ENCODE peak calls at places on chromosome 15, in ten cellular contexts. O is fibroblast of the aortic adventitia; I is right cardiac atrium; C is activated gamma-delta T cell; E is NCI-H2171 treated with DMSO at 0.1 percent for 48 hours; P is germinal center; W is HT1080; R is astrocyte of the spinal cord; H is activated CD4-positive, alpha-beta T cell treated with anti-CD3 and anti-CD28 coated beads for 24 hours; K is D341Med. J is an unnamed sample.

GRCh38 chr15:66580643-66581042 is 14.8 kb upstream of the LCTL start:
- DNase-seq in O (peak; percentile 64), I (peak; percentile 85), C (no peak), E (no peak), P (no peak), W (peak; percentile 46), R (peak; percentile 38), H (no peak), K (no peak), J (no peak)

GRCh38 chr15:62241135-62241770 is 76.2 kb upstream of the C2CD4B start:
- DNase-seq in O (no peak), I (no peak), C (no peak), E (no peak), P (no peak), W (peak; percentile 18), R (no peak), H (no peak), K (peak; percentile 48), J (no peak)

GRCh38 chr15:40829155-40829554 is 647 bp upstream of the PPP1R14D start:
- DNase-seq in O (no peak), I (no peak), C (no peak), E (no peak), P (no peak), W (no peak), R (no peak), H (no peak), K (no peak), J (no peak)

GRCh38 chr15:68580883-68581155 is 2.0 kb downstream of the CORO2B start:
- DNase-seq in O (no peak), I (no peak), C (no peak), E (no peak), P (no peak), W (no peak), R (no peak), H (no peak), K (no peak), J (no peak)

GRCh38 chr15:25087137-25087536 is 132.3 kb downstream of the SNRPN start:
- DNase-seq in O (no peak), I (no peak), C (no peak), E (no peak), P (no peak), W (no peak), R (no peak), H (no peak), K (no peak), J (no peak)

GRCh38 chr15:67813104-67813634 is 12.1 kb upstream of the SKOR1 start:
- DNase-seq in O (no peak), I (no peak), C (no peak), E (no peak), P (no peak), W (no peak), R (no peak), H (no peak), K (no peak), J (no peak)

GRCh38 chr15:42385206-42385979 is 26.1 kb downstream of the CAPN3 start:
- DNase-seq in O (peak; percentile 60), I (no peak), C (no peak), E (no peak), P (peak; percentile 61), W (peak; percentile 48), R (peak; percentile 43), H (no peak), K (peak; percentile 80), J (no peak)

GRCh38 chr15:46848704-46849103 is 868.6 kb upstream of the SEMA6D start:
- DNase-seq in O (no peak), I (no peak), C (no peak), E (no peak), P (no peak), W (peak; percentile 93), R (peak; percentile 71), H (no peak), K (no peak), J (no peak)

GRCh38 chr15:68561146-68561545 is 17.6 kb upstream of the CORO2B start:
- DNase-seq in O (no peak), I (no peak), C (no peak), E (peak; percentile 82), P (no peak), W (no peak), R (no peak), H (no peak), K (no peak), J (no peak)

GRCh38 chr15:62087671-62088360 is 21.0 kb downstream of the C2CD4A start:
- DNase-seq in O (peak; percentile 72), I (no peak), C (no peak), E (no peak), P (no peak), W (no peak), R (peak; percentile 27), H (no peak), K (no peak), J (no peak)

GRCh38 chr15:91214675-91215590 is 114.9 kb downstream of the SV2B start:
- DNase-seq in O (no peak), I (no peak), C (no peak), E (peak; percentile 4), P (no peak), W (no peak), R (no peak), H (no peak), K (no peak), J (no peak)

GRCh38 chr15:79952329-79952728 is 18.7 kb downstream of the BCL2A1 start:
- DNase-seq in O (no peak), I (no peak), C (no peak), E (no peak), P (no peak), W (no peak), R (no peak), H (no peak), K (no peak), J (no peak)

GRCh38 chr15:52183562-52184173 is 7.5 kb downstream of the GNB5 start:
- DNase-seq in O (peak; percentile 60), I (no peak), C (no peak), E (no peak), P (peak; percentile 12), W (peak; percentile 44), R (peak; percentile 37), H (no peak), K (peak; percentile 58), J (no peak)

GRCh38 chr15:39583586-39584265 is 2.8 kb downstream of the THBS1 start:
- DNase-seq in O (peak; percentile 65), I (peak; percentile 42), C (no peak), E (no peak), P (no peak), W (no peak), R (peak; percentile 34), H (no peak), K (peak; percentile 55), J (no peak)

GRCh38 chr15:57184502-57184901 is 191.8 kb upstream of the CGNL1 start:
- DNase-seq in O (no peak), I (no peak), C (no peak), E (no peak), P (no peak), W (no peak), R (no peak), H (no peak), K (no peak), J (no peak)

GRCh38 chr15:69576035-69576526 is 123.5 kb downstream of the RPLP1 start:
- DNase-seq in O (peak; percentile 20), I (peak; percentile 77), C (no peak), E (peak; percentile 62), P (peak; percentile 60), W (peak; percentile 56), R (no peak), H (peak; percentile 49), K (peak; percentile 83), J (peak; percentile 50)

GRCh38 chr15:45884289-45884688 is 249.5 kb downstream of the SQOR start:
- DNase-seq in O (no peak), I (no peak), C (no peak), E (peak; percentile 12), P (no peak), W (no peak), R (no peak), H (no peak), K (no peak), J (no peak)

GRCh38 chr15:38073278-38073930 is 139.0 kb downstream of the TMCO5A start:
- DNase-seq in O (peak; percentile 62), I (no peak), C (no peak), E (no peak), P (no peak), W (no peak), R (peak; percentile 63), H (no peak), K (no peak), J (peak; percentile 2)

GRCh38 chr15:79172801-79173460 is 82.4 kb upstream of the RASGRF1 start:
- DNase-seq in O (no peak), I (no peak), C (no peak), E (no peak), P (no peak), W (no peak), R (no peak), H (no peak), K (no peak), J (no peak)

GRCh38 chr15:92017882-92018534 is 164.5 kb downstream of the SLCO3A1 start:
- DNase-seq in O (no peak), I (no peak), C (no peak), E (no peak), P (no peak), W (no peak), R (no peak), H (no peak), K (no peak), J (no peak)

GRCh38 chr15:96340611-96341464 is 10.3 kb downstream of the NR2F2 start:
- DNase-seq in O (peak; percentile 66), I (peak; percentile 84), C (no peak), E (peak; percentile 80), P (no peak), W (peak; percentile 26), R (peak; percentile 71), H (no peak), K (peak; percentile 75), J (no peak)

GRCh38 chr15:42404461-42405235 is 45.3 kb downstream of the CAPN3 start:
- DNase-seq in O (no peak), I (no peak), C (no peak), E (no peak), P (no peak), W (no peak), R (no peak), H (no peak), K (no peak), J (peak; percentile 78)

GRCh38 chr15:64582202-64582601 is 121.8 kb downstream of the ZNF609 start:
- DNase-seq in O (no peak), I (no peak), C (no peak), E (no peak), P (no peak), W (no peak), R (no peak), H (no peak), K (no peak), J (no peak)

GRCh38 chr15:65963358-65963757 is 94.1 kb downstream of the RAB11A start:
- DNase-seq in O (no peak), I (no peak), C (no peak), E (no peak), P (no peak), W (no peak), R (no peak), H (no peak), K (no peak), J (no peak)

GRCh38 chr15:38626443-38627050 is 61.9 kb upstream of the RASGRP1 start:
- DNase-seq in O (no peak), I (no peak), C (no peak), E (no peak), P (no peak), W (no peak), R (no peak), H (no peak), K (no peak), J (no peak)

GRCh38 chr15:68337826-68338225 is 60.3 kb downstream of the FEM1B start:
- DNase-seq in O (peak; percentile 13), I (no peak), C (no peak), E (no peak), P (no peak), W (peak; percentile 14), R (no peak), H (no peak), K (no peak), J (no peak)

GRCh38 chr15:38275951-38276350 is 23.3 kb downstream of the SPRED1 start:
- DNase-seq in O (peak; percentile 72), I (no peak), C (no peak), E (no peak), P (no peak), W (no peak), R (no peak), H (no peak), K (no peak), J (no peak)

GRCh38 chr15:101492752-101493692 is 3.5 kb upstream of the PCSK6 start:
- DNase-seq in O (no peak), I (no peak), C (no peak), E (no peak), P (no peak), W (no peak), R (no peak), H (no peak), K (no peak), J (no peak)